ENCODE peak calls at places on chromosomes 1 and 21, in nine cellular contexts. One of them, this sample, is unnamed.

GRCh38 chr1:116493484-116494350 is 77.1 kb downstream of the CD58 start:
- DNase-seq in lower lobe of right lung: no peak
- DNase-seq in aorta: no peak
- DNase-seq in right cardiac atrium: no peak
- DNase-seq in ascending aorta: no peak
- DNase-seq in body of pancreas: no peak
- DNase-seq in cardiac muscle cell: no peak
- DNase-seq in colonic mucosa: no peak
- DNase-seq in Panc1: no peak
- DNase-seq in this sample: no peak

GRCh38 chr1:233518344-233518743 is 95.6 kb upstream of the KCNK1 start:
- DNase-seq in lower lobe of right lung: no peak
- DNase-seq in aorta: no peak
- DNase-seq in right cardiac atrium: no peak
- DNase-seq in ascending aorta: no peak
- DNase-seq in body of pancreas: no peak
- DNase-seq in cardiac muscle cell: peak; percentile 11
- DNase-seq in colonic mucosa: peak; percentile 68
- DNase-seq in Panc1: no peak
- DNase-seq in this sample: no peak

GRCh38 chr1:3712573-3713535 is 39.4 kb upstream of the CCDC27 start:
- DNase-seq in lower lobe of right lung: no peak
- DNase-seq in aorta: no peak
- DNase-seq in right cardiac atrium: peak; percentile 52
- DNase-seq in ascending aorta: no peak
- DNase-seq in body of pancreas: no peak
- DNase-seq in cardiac muscle cell: peak; percentile 5
- DNase-seq in colonic mucosa: no peak
- DNase-seq in Panc1: no peak
- DNase-seq in this sample: no peak

GRCh38 chr1:93876284-93876683 is 2.7 kb downstream of the DNTTIP2 start:
- DNase-seq in lower lobe of right lung: no peak
- DNase-seq in aorta: no peak
- DNase-seq in right cardiac atrium: no peak
- DNase-seq in ascending aorta: no peak
- DNase-seq in body of pancreas: no peak
- DNase-seq in cardiac muscle cell: no peak
- DNase-seq in colonic mucosa: no peak
- DNase-seq in Panc1: no peak
- DNase-seq in this sample: no peak

GRCh38 chr1:153638261-153638660 is 4.4 kb downstream of the CHTOP start:
- DNase-seq in lower lobe of right lung: no peak
- DNase-seq in aorta: no peak
- DNase-seq in right cardiac atrium: no peak
- DNase-seq in ascending aorta: no peak
- DNase-seq in body of pancreas: no peak
- DNase-seq in cardiac muscle cell: no peak
- DNase-seq in colonic mucosa: no peak
- DNase-seq in Panc1: no peak
- DNase-seq in this sample: no peak

GRCh38 chr1:2556277-2557145 is at the start of gene TNFRSF14:
- DNase-seq in lower lobe of right lung: peak; percentile 80
- DNase-seq in aorta: peak; percentile 75
- DNase-seq in right cardiac atrium: peak; percentile 23
- DNase-seq in ascending aorta: peak; percentile 71
- DNase-seq in body of pancreas: peak; percentile 52
- DNase-seq in cardiac muscle cell: peak; percentile 51
- DNase-seq in colonic mucosa: peak; percentile 84
- DNase-seq in Panc1: no peak
- DNase-seq in this sample: peak; percentile 84

GRCh38 chr1:43455205-43455889 is 1.6 kb upstream of the HYI start:
- DNase-seq in lower lobe of right lung: no peak
- DNase-seq in aorta: no peak
- DNase-seq in right cardiac atrium: no peak
- DNase-seq in ascending aorta: no peak
- DNase-seq in body of pancreas: peak; percentile 55
- DNase-seq in cardiac muscle cell: no peak
- DNase-seq in colonic mucosa: peak; percentile 52
- DNase-seq in Panc1: no peak
- DNase-seq in this sample: no peak

GRCh38 chr21:41655259-41655658 is 111.6 kb downstream of the RIPK4 start:
- DNase-seq in lower lobe of right lung: no peak
- DNase-seq in aorta: no peak
- DNase-seq in right cardiac atrium: no peak
- DNase-seq in ascending aorta: no peak
- DNase-seq in body of pancreas: no peak
- DNase-seq in cardiac muscle cell: no peak
- DNase-seq in colonic mucosa: no peak
- DNase-seq in Panc1: no peak
- DNase-seq in this sample: no peak

GRCh38 chr1:184418955-184419733 is 32.3 kb downstream of the C1orf21 start:
- DNase-seq in lower lobe of right lung: no peak
- DNase-seq in aorta: no peak
- DNase-seq in right cardiac atrium: no peak
- DNase-seq in ascending aorta: no peak
- DNase-seq in body of pancreas: no peak
- DNase-seq in cardiac muscle cell: no peak
- DNase-seq in colonic mucosa: no peak
- DNase-seq in Panc1: no peak
- DNase-seq in this sample: no peak

GRCh38 chr1:112034277-112034676 is 44.8 kb upstream of the KCND3 start:
- DNase-seq in lower lobe of right lung: no peak
- DNase-seq in aorta: no peak
- DNase-seq in right cardiac atrium: no peak
- DNase-seq in ascending aorta: no peak
- DNase-seq in body of pancreas: no peak
- DNase-seq in cardiac muscle cell: no peak
- DNase-seq in colonic mucosa: no peak
- DNase-seq in Panc1: no peak
- DNase-seq in this sample: no peak

GRCh38 chr1:14605945-14606344 is 7.5 kb downstream of the KAZN start:
- DNase-seq in lower lobe of right lung: no peak
- DNase-seq in aorta: no peak
- DNase-seq in right cardiac atrium: no peak
- DNase-seq in ascending aorta: no peak
- DNase-seq in body of pancreas: no peak
- DNase-seq in cardiac muscle cell: no peak
- DNase-seq in colonic mucosa: no peak
- DNase-seq in Panc1: no peak
- DNase-seq in this sample: no peak

DNA sequence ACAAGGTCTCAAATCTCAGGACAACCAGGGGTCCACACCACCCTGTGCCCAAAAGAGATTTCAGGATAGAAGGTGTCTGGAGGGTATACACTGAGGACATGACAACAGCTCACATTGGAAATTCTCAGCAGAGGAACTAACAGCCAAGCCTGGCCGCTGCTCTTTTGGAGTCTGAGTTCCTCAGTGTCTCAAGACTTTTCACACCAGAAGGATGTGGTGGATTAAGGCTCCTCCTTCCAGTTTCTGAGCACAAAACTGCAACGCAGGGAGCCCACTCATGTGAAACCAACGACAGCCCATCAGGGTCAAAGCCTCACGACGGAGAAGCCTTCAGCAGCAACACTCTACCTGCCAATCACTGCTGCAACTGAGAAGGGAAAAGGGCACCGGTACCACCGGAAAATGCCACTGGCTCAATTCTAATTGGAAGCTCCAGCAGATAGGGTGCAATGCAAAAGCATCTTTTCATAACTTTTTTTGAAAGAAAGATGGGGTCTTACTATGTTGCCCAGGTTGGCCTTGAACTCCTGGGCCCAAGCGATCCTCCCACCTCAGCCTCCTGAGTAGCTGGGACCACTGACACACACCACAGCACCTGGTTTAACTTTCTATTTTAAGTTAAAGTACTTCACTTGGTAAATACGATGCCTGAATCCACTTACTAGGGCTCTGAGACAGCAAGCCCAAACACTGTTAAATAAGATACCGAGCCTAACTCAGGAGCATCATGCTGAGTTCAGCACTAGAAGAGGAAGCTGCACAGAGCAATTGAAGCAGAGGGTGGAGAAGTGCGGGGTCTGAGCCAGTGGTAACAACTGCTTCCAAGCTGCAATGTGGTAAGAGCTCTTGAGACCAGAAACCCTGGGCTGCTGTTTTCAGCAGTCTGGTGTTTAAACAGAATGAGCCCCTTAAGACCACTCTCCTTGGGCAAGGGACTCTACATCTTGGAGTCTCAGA is 7.8 kb downstream of the CAPZB start:
- DNase-seq in lower lobe of right lung: peak; percentile 63
- DNase-seq in aorta: peak; percentile 65
- DNase-seq in right cardiac atrium: peak; percentile 26
- DNase-seq in ascending aorta: peak; percentile 65
- DNase-seq in body of pancreas: no peak
- DNase-seq in cardiac muscle cell: no peak
- DNase-seq in colonic mucosa: peak; percentile 35
- DNase-seq in Panc1: no peak
- DNase-seq in this sample: no peak
- H3K4me1 ChIP-seq in lower lobe of right lung: peaks cover 97% of the 10 kb centered on the region
- H3K4me1 ChIP-seq in aorta: peaks cover 2% of the 10 kb centered on the region
- H3K4me1 ChIP-seq in right cardiac atrium: peaks cover 42% of the 10 kb centered on the region
- H3K4me1 ChIP-seq in ascending aorta: peaks cover 59% of the 10 kb centered on the region
- H3K4me1 ChIP-seq in body of pancreas: peaks cover 45% of the 10 kb centered on the region
- H3K4me1 ChIP-seq in cardiac muscle cell: peaks cover 40% of the 10 kb centered on the region
- H3K4me1 ChIP-seq in colonic mucosa: no peaks in the 10 kb centered on the region
- H3K4me1 ChIP-seq in Panc1: peaks cover 64% of the 10 kb centered on the region
- H3K4me1 ChIP-seq in this sample: peaks cover 36% of the 10 kb centered on the region

DNA sequence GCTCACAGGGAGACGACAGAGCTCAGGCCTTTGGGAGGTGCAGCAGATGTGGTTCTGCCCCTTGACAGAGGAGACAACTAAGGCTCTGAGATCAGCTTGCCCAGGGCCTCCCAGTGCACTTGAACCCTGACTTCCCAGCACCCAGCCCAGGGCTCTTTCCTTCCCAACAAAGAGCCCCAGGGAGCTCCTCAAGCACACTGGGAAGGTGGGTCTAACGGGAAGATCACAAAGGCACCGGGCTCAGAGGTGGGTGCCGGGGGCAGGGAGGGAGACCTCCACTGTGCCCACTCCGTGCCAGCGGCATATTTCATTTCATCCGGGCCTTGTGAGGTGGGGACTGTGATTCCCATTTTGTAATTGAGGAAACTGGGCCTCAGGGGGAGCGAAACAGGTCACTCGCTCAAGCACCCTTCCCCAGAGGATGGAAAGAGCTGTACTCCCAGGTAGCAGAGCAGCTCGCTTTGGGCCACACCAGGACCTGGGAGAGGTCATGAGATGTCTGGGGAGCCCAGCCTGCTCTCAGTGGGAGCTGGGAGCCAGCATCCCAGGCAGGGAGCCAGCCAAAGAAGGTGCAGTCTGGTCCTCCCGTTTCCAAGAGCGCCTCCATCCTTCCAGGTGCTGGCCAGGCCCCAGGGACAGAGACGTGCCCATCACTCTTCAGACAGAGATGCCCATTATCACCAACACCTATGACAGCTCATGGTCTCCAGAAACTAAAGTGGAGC is 82.3 kb downstream of the SYT2 start:
- DNase-seq in lower lobe of right lung: no peak
- DNase-seq in aorta: no peak
- DNase-seq in right cardiac atrium: no peak
- DNase-seq in ascending aorta: no peak
- DNase-seq in body of pancreas: no peak
- DNase-seq in cardiac muscle cell: no peak
- DNase-seq in colonic mucosa: no peak
- DNase-seq in Panc1: no peak
- DNase-seq in this sample: no peak
- H3K4me1 ChIP-seq in lower lobe of right lung: peaks cover 3% of the 10 kb centered on the region
- H3K4me1 ChIP-seq in aorta: no peaks in the 10 kb centered on the region
- H3K4me1 ChIP-seq in right cardiac atrium: peaks cover under 1% of the 10 kb centered on the region
- H3K4me1 ChIP-seq in ascending aorta: peaks cover 14% of the 10 kb centered on the region
- H3K4me1 ChIP-seq in body of pancreas: peaks cover 3% of the 10 kb centered on the region
- H3K4me1 ChIP-seq in cardiac muscle cell: no peaks in the 10 kb centered on the region
- H3K4me1 ChIP-seq in colonic mucosa: no peaks in the 10 kb centered on the region
- H3K4me1 ChIP-seq in Panc1: no peaks in the 10 kb centered on the region
- H3K4me1 ChIP-seq in this sample: peaks cover 28% of the 10 kb centered on the region

GRCh38 chr1:221711156-221711577 is 30.7 kb downstream of the DUSP10 start:
- DNase-seq in lower lobe of right lung: no peak
- DNase-seq in aorta: no peak
- DNase-seq in right cardiac atrium: no peak
- DNase-seq in ascending aorta: no peak
- DNase-seq in body of pancreas: no peak
- DNase-seq in cardiac muscle cell: no peak
- DNase-seq in colonic mucosa: no peak
- DNase-seq in Panc1: no peak
- DNase-seq in this sample: no peak

GRCh38 chr1:221712776-221713431 is 29.0 kb downstream of the DUSP10 start:
- DNase-seq in lower lobe of right lung: peak; percentile 47
- DNase-seq in aorta: peak; percentile 62
- DNase-seq in right cardiac atrium: no peak
- DNase-seq in ascending aorta: no peak
- DNase-seq in body of pancreas: no peak
- DNase-seq in cardiac muscle cell: no peak
- DNase-seq in colonic mucosa: peak; percentile 44
- DNase-seq in Panc1: no peak
- DNase-seq in this sample: peak; percentile 90

GRCh38 chr1:221712198-221712684 is 29.6 kb downstream of the DUSP10 start:
- DNase-seq in lower lobe of right lung: no peak
- DNase-seq in aorta: no peak
- DNase-seq in right cardiac atrium: no peak
- DNase-seq in ascending aorta: no peak
- DNase-seq in body of pancreas: no peak
- DNase-seq in cardiac muscle cell: peak; percentile 60
- DNase-seq in colonic mucosa: no peak
- DNase-seq in Panc1: no peak
- DNase-seq in this sample: peak; percentile 37

GRCh38 chr1:221709854-221710253 is 32.0 kb downstream of the DUSP10 start:
- DNase-seq in lower lobe of right lung: no peak
- DNase-seq in aorta: no peak
- DNase-seq in right cardiac atrium: no peak
- DNase-seq in ascending aorta: no peak
- DNase-seq in body of pancreas: no peak
- DNase-seq in cardiac muscle cell: no peak
- DNase-seq in colonic mucosa: no peak
- DNase-seq in Panc1: no peak
- DNase-seq in this sample: no peak

DNA sequence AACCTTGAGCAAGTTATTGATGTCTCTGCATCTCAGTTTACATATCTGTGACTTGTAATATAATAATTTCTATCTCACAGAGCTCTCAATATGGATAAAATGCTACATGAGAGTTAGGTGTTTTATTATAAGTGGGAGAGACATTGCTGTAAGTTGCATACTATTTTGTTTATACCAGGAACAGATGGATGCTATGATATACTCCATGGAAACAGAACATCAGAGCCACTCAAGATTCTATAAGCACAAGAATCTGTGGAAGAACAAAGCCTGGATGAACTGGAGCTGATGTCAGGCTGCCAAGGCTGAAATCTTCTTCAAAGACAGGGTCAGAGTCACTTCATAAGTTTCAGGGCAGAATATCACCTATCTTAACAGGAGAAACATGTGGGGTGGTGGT is 30.2 kb downstream of the DUSP10 start:
- DNase-seq in lower lobe of right lung: no peak
- DNase-seq in aorta: no peak
- DNase-seq in right cardiac atrium: no peak
- DNase-seq in ascending aorta: no peak
- DNase-seq in body of pancreas: no peak
- DNase-seq in cardiac muscle cell: no peak
- DNase-seq in colonic mucosa: no peak
- DNase-seq in Panc1: no peak
- DNase-seq in this sample: no peak
- H3K4me1 ChIP-seq in lower lobe of right lung: peaks cover 66% of the 10 kb centered on the region
- H3K4me1 ChIP-seq in aorta: no peaks in the 10 kb centered on the region
- H3K4me1 ChIP-seq in right cardiac atrium: peaks cover 6% of the 10 kb centered on the region
- H3K4me1 ChIP-seq in ascending aorta: no peaks in the 10 kb centered on the region
- H3K4me1 ChIP-seq in body of pancreas: peaks cover 81% of the 10 kb centered on the region
- H3K4me1 ChIP-seq in cardiac muscle cell: peaks cover 35% of the 10 kb centered on the region
- H3K4me1 ChIP-seq in colonic mucosa: peaks cover 6% of the 10 kb centered on the region
- H3K4me1 ChIP-seq in Panc1: no peaks in the 10 kb centered on the region
- H3K4me1 ChIP-seq in this sample: no peaks in the 10 kb centered on the region

GRCh38 chr1:1432566-1432950 is 2.9 kb upstream of the VWA1 start:
- DNase-seq in lower lobe of right lung: no peak
- DNase-seq in aorta: peak; percentile 41
- DNase-seq in right cardiac atrium: no peak
- DNase-seq in ascending aorta: no peak
- DNase-seq in body of pancreas: peak; percentile 59
- DNase-seq in cardiac muscle cell: no peak
- DNase-seq in colonic mucosa: no peak
- DNase-seq in Panc1: no peak
- DNase-seq in this sample: no peak
- H3K4me1 ChIP-seq in lower lobe of right lung: peaks cover 82% of the 10 kb centered on the region
- H3K4me1 ChIP-seq in aorta: no peaks in the 10 kb centered on the region
- H3K4me1 ChIP-seq in right cardiac atrium: peaks cover 6% of the 10 kb centered on the region
- H3K4me1 ChIP-seq in ascending aorta: peaks cover 34% of the 10 kb centered on the region
- H3K4me1 ChIP-seq in body of pancreas: peaks cover 89% of the 10 kb centered on the region
- H3K4me1 ChIP-seq in cardiac muscle cell: peaks cover 50% of the 10 kb centered on the region
- H3K4me1 ChIP-seq in colonic mucosa: peaks cover 36% of the 10 kb centered on the region
- H3K4me1 ChIP-seq in Panc1: peaks cover 66% of the 10 kb centered on the region
- H3K4me1 ChIP-seq in this sample: peaks cover 74% of the 10 kb centered on the region